ENCODE peak calls at places on chromosomes 5 and 9, in four cellular contexts. G is SJSA1, B is ovary, S is colonic mucosa. Y is an unnamed sample.

GRCh38 chr5:1293416-1293996 is 1.4 kb downstream of the TERT start:
- DNase-seq in G (no peak), B (peak; percentile 8), S (peak; percentile 16), Y (no peak)

GRCh38 chr5:174455301-174455700 is 269.1 kb upstream of the MSX2 start:
- DNase-seq in G (no peak), B (no peak), S (no peak), Y (no peak)

GRCh38 chr5:150338546-150338945 is 19.0 kb upstream of the TCOF1 start:
- DNase-seq in G (no peak), B (no peak), S (no peak), Y (no peak)

GRCh38 chr5:138018844-138019243 is 14.0 kb downstream of the FAM13B start:
- DNase-seq in G (no peak), B (no peak), S (no peak), Y (no peak)

GRCh38 chr5:90888511-90889324 is 330.1 kb downstream of the ADGRV1 start:
- DNase-seq in G (no peak), B (no peak), S (no peak), Y (no peak)

GRCh38 chr9:36874921-36875320 is 159.1 kb downstream of the PAX5 start:
- DNase-seq in G (no peak), B (no peak), S (no peak), Y (no peak)

GRCh38 chr5:72301557-72301956 is 18.5 kb downstream of the MRPS27 start:
- DNase-seq in G (no peak), B (no peak), S (no peak), Y (no peak)

GRCh38 chr5:35651002-35651756 is 33.5 kb downstream of the SPEF2 start:
- DNase-seq in G (peak; percentile 8), B (no peak), S (peak; percentile 22), Y (no peak)

GRCh38 chr9:91746904-91747303 is 203.1 kb downstream of the ROR2 start:
- DNase-seq in G (no peak), B (no peak), S (no peak), Y (no peak)

GRCh38 chr9:101635473-101635872 is 40.7 kb upstream of the PPP3R2 start:
- DNase-seq in G (no peak), B (no peak), S (no peak), Y (no peak)

GRCh38 chr5:133232911-133233310 is 181.1 kb downstream of the HSPA4 start:
- DNase-seq in G (no peak), B (no peak), S (no peak), Y (no peak)

GRCh38 chr5:137752873-137753226 is 1.3 kb downstream of the HNRNPA0 start:
- DNase-seq in G (peak; percentile 55), B (no peak), S (no peak), Y (no peak)

GRCh38 chr9:79287152-79287766 is 284.5 kb upstream of the TLE4 start:
- DNase-seq in G (no peak), B (no peak), S (no peak), Y (no peak)

GRCh38 chr9:37412431-37413151 is 9.9 kb upstream of the GRHPR start:
- DNase-seq in G (no peak), B (no peak), S (no peak), Y (no peak)

GRCh38 chr5:42566658-42567313 is 143.5 kb downstream of the GHR start:
- DNase-seq in G (no peak), B (no peak), S (no peak), Y (no peak)

GRCh38 chr5:96332535-96333396 is 100.3 kb downstream of the PCSK1 start:
- DNase-seq in G (no peak), B (no peak), S (no peak), Y (no peak)

GRCh38 chr5:26662806-26663360 is 375.5 kb downstream of the CDH9 start:
- DNase-seq in G (no peak), B (no peak), S (no peak), Y (no peak)

GRCh38 chr5:139138790-139139189 is 59.4 kb downstream of the SIL1 start:
- DNase-seq in G (peak; percentile 33), B (no peak), S (no peak), Y (peak; percentile 33)

GRCh38 chr5:106680330-106680729 is 990.4 kb downstream of the EFNA5 start:
- DNase-seq in G (no peak), B (no peak), S (no peak), Y (no peak)

GRCh38 chr5:149038336-149039075 is 24.4 kb downstream of the SH3TC2 start:
- DNase-seq in G (no peak), B (no peak), S (no peak), Y (no peak)

GRCh38 chr9:135602789-135603481 is 36.4 kb downstream of the GLT6D1 start:
- DNase-seq in G (peak; percentile 31), B (no peak), S (peak; percentile 53), Y (peak; percentile 14)

GRCh38 chr9:129949821-129950220 is 93.2 kb downstream of the FNBP1 start:
- DNase-seq in G (no peak), B (no peak), S (no peak), Y (no peak)

GRCh38 chr5:76691470-76692273 is 24.3 kb upstream of the F2R start:
- DNase-seq in G (peak; percentile 66), B (no peak), S (no peak), Y (no peak)

GRCh38 chr9:15308511-15308910 is 1.5 kb upstream of the TTC39B start:
- DNase-seq in G (peak; percentile 21), B (no peak), S (no peak), Y (no peak)

GRCh38 chr5:30099634-30100033 is 1093.9 kb upstream of the CDH6 start:
- DNase-seq in G (peak; percentile 14), B (no peak), S (no peak), Y (no peak)

GRCh38 chr5:122129332-122129731 is at the start of gene ZNF474:
- DNase-seq in G (peak; percentile 79), B (no peak), S (no peak), Y (no peak)

GRCh38 chr9:116499986-116500871 is 186.9 kb upstream of the TRIM32 start:
- DNase-seq in G (no peak), B (no peak), S (no peak), Y (no peak)

GRCh38 chr5:2705861-2706260 is 45.6 kb downstream of the IRX2 start:
- DNase-seq in G (no peak), B (no peak), S (no peak), Y (no peak)

GRCh38 chr9:128552744-128553221 is 396 bp downstream of the SPTAN1 start:
- DNase-seq in G (peak; percentile 48), B (peak; percentile 78), S (peak; percentile 69), Y (peak; percentile 59)

GRCh38 chr9:36864491-36865410 is 169.3 kb downstream of the PAX5 start:
- DNase-seq in G (no peak), B (no peak), S (no peak), Y (no peak)

GRCh38 chr9:116162241-116162781 is 8.7 kb downstream of the PAPPA start:
- DNase-seq in G (no peak), B (no peak), S (no peak), Y (no peak)

GRCh38 chr9:91800473-91800872 is 149.6 kb downstream of the ROR2 start:
- DNase-seq in G (no peak), B (no peak), S (no peak), Y (no peak)

GRCh38 chr5:83133797-83134196 is 56.5 kb downstream of the XRCC4 start:
- DNase-seq in G (no peak), B (no peak), S (no peak), Y (no peak)

GRCh38 chr9:137467161-137467581 is 8.0 kb upstream of the NSMF start:
- DNase-seq in G (no peak), B (no peak), S (no peak), Y (no peak)

GRCh38 chr9:90870646-90871326 is 69.2 kb downstream of the SYK start:
- DNase-seq in G (no peak), B (no peak), S (peak; percentile 41), Y (no peak)

GRCh38 chr5:6603643-6604042 is 29.2 kb downstream of the NSUN2 start:
- DNase-seq in G (no peak), B (no peak), S (no peak), Y (peak; percentile 53)

GRCh38 chr9:114653556-114654159 is 3.9 kb downstream of the TEX53 start:
- DNase-seq in G (peak; percentile 78), B (peak; percentile 78), S (peak; percentile 86), Y (peak; percentile 28)

GRCh38 chr5:118956727-118957126 is 31.6 kb downstream of the DTWD2 start:
- DNase-seq in G (no peak), B (no peak), S (no peak), Y (no peak)

GRCh38 chr5:37889612-37890317 is 49.9 kb upstream of the GDNF start:
- DNase-seq in G (peak; percentile 66), B (no peak), S (no peak), Y (no peak)

GRCh38 chr5:68217476-68217984 is 2.0 kb downstream of the PIK3R1 start:
- DNase-seq in G (peak; percentile 3), B (no peak), S (peak; percentile 48), Y (no peak)

GRCh38 chr5:68214472-68215207 is 916 bp upstream of the PIK3R1 start:
- DNase-seq in G (peak; percentile 6), B (no peak), S (peak; percentile 78), Y (no peak)

GRCh38 chr5:68215888-68216736 is 556 bp downstream of the PIK3R1 start:
- DNase-seq in G (peak; percentile 87), B (peak; percentile 63), S (peak; percentile 80), Y (peak; percentile 50)

GRCh38 chr5:68216737-68217231 is 1.2 kb downstream of the PIK3R1 start:
- DNase-seq in G (peak; percentile 46), B (no peak), S (no peak), Y (no peak)

GRCh38 chr5:68215208-68215887 is at the start of gene PIK3R1:
- DNase-seq in G (peak; percentile 94), B (peak; percentile 97), S (peak; percentile 96), Y (peak; percentile 97)
- H3K27me3 ChIP-seq in G (no peaks in the 10 kb centered on the region), B (no peaks in the 10 kb centered on the region), S (no peaks in the 10 kb centered on the region), Y (no peaks in the 10 kb centered on the region)

DNA sequence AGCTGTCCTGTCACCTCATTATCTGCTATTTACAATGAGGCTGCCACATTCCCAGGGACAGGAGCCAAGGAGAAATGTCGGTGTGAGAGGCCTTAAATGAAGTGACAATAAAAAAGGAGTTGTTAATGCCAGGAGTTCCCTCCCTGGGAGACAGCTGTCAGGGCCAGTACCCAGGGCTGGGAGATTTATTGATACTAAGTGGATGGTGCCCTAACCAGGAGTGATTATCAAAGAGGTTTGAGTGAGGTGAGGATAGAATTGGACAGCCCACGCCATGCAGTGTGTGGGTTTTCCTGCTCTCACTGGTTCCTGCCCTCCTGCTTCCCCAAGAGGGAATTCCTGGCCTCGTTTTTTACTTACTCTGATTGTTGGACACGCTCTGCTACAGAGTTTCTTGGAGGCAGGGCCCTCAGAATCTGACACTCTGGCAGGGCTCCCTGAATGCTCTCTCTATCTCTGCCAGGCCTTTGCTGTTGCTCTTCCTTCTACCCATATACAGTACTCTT is 150.8 kb downstream of the GRIA1 start:
- DNase-seq in G (no peak), B (no peak), S (no peak), Y (no peak)
- H3K4me1 ChIP-seq in G (no peaks in the 10 kb centered on the region), B (no peaks in the 10 kb centered on the region), S (no peaks in the 10 kb centered on the region), Y (peaks cover 38% of the 10 kb centered on the region)

DNA sequence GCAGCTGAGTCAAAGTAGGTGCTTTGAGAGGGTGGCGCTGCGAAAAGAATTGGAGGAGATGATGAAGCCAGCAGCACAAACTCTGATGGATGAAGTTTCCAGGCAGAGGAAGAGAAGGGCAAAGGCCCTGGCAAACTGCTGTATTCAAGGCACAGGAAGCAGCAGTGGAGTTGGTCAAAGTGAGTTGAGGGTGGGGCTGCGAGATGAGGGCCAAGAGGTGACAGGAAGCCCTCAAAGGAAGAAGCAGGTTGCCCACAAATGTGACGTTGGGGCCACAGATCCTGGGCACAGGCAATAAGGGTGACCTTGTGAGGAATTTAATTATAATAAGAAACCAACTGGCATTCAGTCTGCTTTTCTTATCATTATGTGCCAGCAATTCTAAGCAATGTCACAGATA is 261.8 kb downstream of the CTNND2 start:
- DNase-seq in G (no peak), B (no peak), S (no peak), Y (no peak)
- H3K27ac ChIP-seq in G (no peak overlapping the region), B (no peak overlapping the region), S (no peak overlapping the region), Y (no peak overlapping the region)

GRCh38 chr5:135048930-135049329 is 14.9 kb upstream of the PITX1 start:
- DNase-seq in G (no peak), B (no peak), S (no peak), Y (no peak)
- H3K27me3 ChIP-seq in G (peaks cover 14% of the 10 kb centered on the region), B (no peaks in the 10 kb centered on the region), S (peaks cover 11% of the 10 kb centered on the region), Y (peaks cover 100% of the 10 kb centered on the region)